ENCODE peak calls at places on chromosomes 7 and 10, in four cellular contexts. One of them, this sample, is unnamed.

GRCh38 chr10:67668448-67668847 is 27.5 kb downstream of the CTNNA3 start:
- DNase-seq in NCI-H446: no peak
- DNase-seq in fibroblast of mammary gland: peak; percentile 3
- DNase-seq in fibroblast of gingiva: no peak
- DNase-seq in this sample: peak; percentile 29

GRCh38 chr7:139548302-139549028 is 25.0 kb downstream of the CLEC2L start:
- DNase-seq in fibroblast of mammary gland: no peak
- DNase-seq in fibroblast of gingiva: no peak
- DNase-seq in NCI-H446: no peak
- DNase-seq in this sample: no peak

GRCh38 chr10:129494176-129494575 is 27.1 kb downstream of the MGMT start:
- DNase-seq in fibroblast of mammary gland: no peak
- DNase-seq in NCI-H446: no peak
- DNase-seq in fibroblast of gingiva: no peak
- DNase-seq in this sample: no peak

GRCh38 chr10:84008878-84009277 is 130.4 kb upstream of the GHITM start:
- DNase-seq in fibroblast of mammary gland: peak; percentile 1
- DNase-seq in NCI-H446: peak; percentile 1
- DNase-seq in fibroblast of gingiva: no peak
- DNase-seq in this sample: peak; percentile 14

GRCh38 chr10:104316321-104317099 is 21.8 kb downstream of the ITPRIP start:
- DNase-seq in NCI-H446: no peak
- DNase-seq in fibroblast of gingiva: no peak
- DNase-seq in fibroblast of mammary gland: no peak
- DNase-seq in this sample: no peak

GRCh38 chr10:17062493-17063487 is 66.8 kb downstream of the CUBN start:
- DNase-seq in fibroblast of mammary gland: peak; percentile 91
- DNase-seq in fibroblast of gingiva: peak; percentile 81
- DNase-seq in NCI-H446: no peak
- DNase-seq in this sample: peak; percentile 75

GRCh38 chr7:3436746-3437145 is 135.7 kb downstream of the SDK1 start:
- DNase-seq in fibroblast of gingiva: peak; percentile 61
- DNase-seq in NCI-H446: no peak
- DNase-seq in fibroblast of mammary gland: peak; percentile 36
- DNase-seq in this sample: peak; percentile 61

GRCh38 chr7:157318015-157318706 is 18.6 kb upstream of the DNAJB6 start:
- DNase-seq in fibroblast of gingiva: no peak
- DNase-seq in NCI-H446: no peak
- DNase-seq in fibroblast of mammary gland: peak; percentile 59
- DNase-seq in this sample: no peak

GRCh38 chr7:1475991-1476390 is 16.7 kb upstream of the MICALL2 start:
- DNase-seq in NCI-H446: no peak
- DNase-seq in fibroblast of gingiva: no peak
- DNase-seq in fibroblast of mammary gland: no peak
- DNase-seq in this sample: no peak

GRCh38 chr10:88107698-88108097 is 244.3 kb downstream of the PTEN start:
- DNase-seq in fibroblast of gingiva: no peak
- DNase-seq in NCI-H446: no peak
- DNase-seq in fibroblast of mammary gland: no peak
- DNase-seq in this sample: no peak

GRCh38 chr10:58352956-58353610 is 18.3 kb downstream of the UBE2D1 start:
- DNase-seq in NCI-H446: no peak
- DNase-seq in fibroblast of mammary gland: peak; percentile 18
- DNase-seq in fibroblast of gingiva: no peak
- DNase-seq in this sample: no peak

GRCh38 chr10:117431160-117431559 is 55.9 kb upstream of the PDZD8 start:
- DNase-seq in NCI-H446: no peak
- DNase-seq in fibroblast of mammary gland: peak; percentile 76
- DNase-seq in fibroblast of gingiva: peak; percentile 12
- DNase-seq in this sample: peak; percentile 36

GRCh38 chr10:7291487-7292113 is 119.2 kb downstream of the SFMBT2 start:
- DNase-seq in fibroblast of mammary gland: no peak
- DNase-seq in fibroblast of gingiva: no peak
- DNase-seq in NCI-H446: no peak
- DNase-seq in this sample: no peak

GRCh38 chr10:77320852-77321496 is 316.6 kb downstream of the KCNMA1 start:
- DNase-seq in NCI-H446: no peak
- DNase-seq in fibroblast of gingiva: peak; percentile 95
- DNase-seq in fibroblast of mammary gland: peak; percentile 90
- DNase-seq in this sample: peak; percentile 70

GRCh38 chr10:111705026-111705425 is 478.5 kb downstream of the GPAM start:
- DNase-seq in NCI-H446: no peak
- DNase-seq in fibroblast of mammary gland: peak; percentile 93
- DNase-seq in fibroblast of gingiva: peak; percentile 81
- DNase-seq in this sample: peak; percentile 89

GRCh38 chr10:132397671-132398565 is 918 bp downstream of the PWWP2B start:
- DNase-seq in NCI-H446: no peak
- DNase-seq in fibroblast of mammary gland: peak; percentile 66
- DNase-seq in fibroblast of gingiva: peak; percentile 39
- DNase-seq in this sample: peak; percentile 39

GRCh38 chr7:40839881-40840280 is 705.1 kb downstream of the SUGCT start:
- DNase-seq in fibroblast of mammary gland: no peak
- DNase-seq in NCI-H446: no peak
- DNase-seq in fibroblast of gingiva: no peak
- DNase-seq in this sample: peak; percentile 66

GRCh38 chr7:83574616-83575015 is 74.3 kb downstream of the SEMA3E start:
- DNase-seq in fibroblast of mammary gland: no peak
- DNase-seq in fibroblast of gingiva: no peak
- DNase-seq in NCI-H446: no peak
- DNase-seq in this sample: no peak

GRCh38 chr7:76125560-76125959 is 76.1 kb upstream of the SRRM3 start:
- DNase-seq in fibroblast of mammary gland: no peak
- DNase-seq in NCI-H446: no peak
- DNase-seq in fibroblast of gingiva: no peak
- DNase-seq in this sample: no peak

GRCh38 chr7:113421696-113422330 is 303.5 kb upstream of the SMIM30 start:
- DNase-seq in fibroblast of mammary gland: peak; percentile 84
- DNase-seq in NCI-H446: peak; percentile 64
- DNase-seq in fibroblast of gingiva: peak; percentile 67
- DNase-seq in this sample: peak; percentile 86

GRCh38 chr10:6796231-6796630 is 216.2 kb upstream of the PRKCQ start:
- DNase-seq in fibroblast of gingiva: no peak
- DNase-seq in fibroblast of mammary gland: no peak
- DNase-seq in NCI-H446: no peak
- DNase-seq in this sample: no peak